ENCODE peak calls at places on chromosomes 16 and 17, in six cellular contexts. Q is upper lobe of right lung, E is A549, H is left lung, I is HFF-Myc, U is fibroblast of pulmonary artery. J is an unnamed sample.

GRCh38 chr17:61837175-61838051 is 25.9 kb downstream of the BRIP1 start:
- DNase-seq in U (peak), I (peak), H (peak), Q (no peak), E (peak), J (peak)

GRCh38 chr16:6684076-6684673 is 648.5 kb upstream of the RBFOX1 start:
- DNase-seq in E (peak), U (peak), I (no peak), H (no peak), Q (no peak), J (no peak)

GRCh38 chr16:28192811-28193529 is 18.8 kb downstream of the XPO6 start:
- DNase-seq in E (no peak), H (no peak), U (no peak), I (no peak), Q (peak), J (no peak)

GRCh38 chr17:39601010-39601597 is 6.6 kb downstream of the NEUROD2 start:
- DNase-seq in H (no peak), I (no peak), U (no peak), Q (no peak), E (no peak), J (no peak)

GRCh38 chr17:34126965-34127364 is 128.1 kb upstream of the CCL2 start:
- DNase-seq in Q (no peak), I (no peak), E (no peak), U (no peak), H (no peak), J (no peak)

GRCh38 chr16:53043462-53043861 is 9.2 kb downstream of the CHD9NB start:
- DNase-seq in I (no peak), E (no peak), Q (no peak), U (no peak), H (no peak), J (no peak)

GRCh38 chr16:2205104-2205966 is at the start of gene MLST8:
- DNase-seq in H (peak), Q (peak), U (peak), E (peak), I (peak), J (peak)

GRCh38 chr17:48351916-48352332 is 78.1 kb downstream of the SKAP1 start:
- DNase-seq in U (peak), E (peak), Q (no peak), H (no peak), I (peak), J (peak)

GRCh38 chr17:61989509-61989908 is 61.7 kb upstream of the INTS2 start:
- DNase-seq in E (no peak), I (no peak), U (no peak), H (no peak), Q (no peak), J (no peak)

GRCh38 chr16:81005644-81006471 is 827 bp downstream of the CMC2 start:
- DNase-seq in I (no peak), U (peak), H (no peak), Q (no peak), E (peak), J (no peak)

GRCh38 chr17:36645358-36645757 is 44.0 kb downstream of the MRM1 start:
- DNase-seq in I (no peak), H (no peak), Q (no peak), E (no peak), U (no peak), J (no peak)

GRCh38 chr17:73760186-73760758 is 116.0 kb upstream of the SDK2 start:
- DNase-seq in H (no peak), I (no peak), Q (no peak), U (no peak), E (no peak), J (no peak)

GRCh38 chr17:66399441-66399840 is 97.0 kb downstream of the PRKCA start:
- DNase-seq in I (no peak), U (no peak), E (no peak), Q (no peak), H (no peak), J (no peak)

GRCh38 chr16:19691161-19691850 is 26.7 kb downstream of the KNOP1 start:
- DNase-seq in U (no peak), H (no peak), E (no peak), Q (no peak), I (no peak), J (no peak)

GRCh38 chr16:86118467-86119307 is 219.7 kb downstream of the IRF8 start:
- DNase-seq in Q (no peak), U (no peak), I (no peak), H (no peak), E (no peak), J (no peak)

GRCh38 chr16:85616608-85617311 is 3.6 kb downstream of the GSE1 start:
- DNase-seq in I (no peak), H (peak), U (no peak), E (no peak), Q (peak), J (no peak)

GRCh38 chr17:67168485-67168884 is 76.5 kb downstream of the HELZ start:
- DNase-seq in E (no peak), U (no peak), H (no peak), I (no peak), Q (no peak), J (no peak)

GRCh38 chr16:2149630-2150417 is 1.4 kb downstream of the RAB26 start:
- DNase-seq in U (no peak), Q (no peak), H (no peak), I (no peak), E (peak), J (no peak)

GRCh38 chr17:49575524-49576120 is at the start of gene NXPH3:
- DNase-seq in E (peak), Q (peak), I (no peak), H (peak), U (peak), J (no peak)
- TF ChIP-seq CTCF in E (peak), Q (peak), I (no peak), H (peak), U (no peak), J (peak)

GRCh38 chr16:65991149-65991701 is 375.3 kb upstream of the CDH5 start:
- DNase-seq in E (no peak), U (no peak), I (no peak), H (no peak), Q (no peak), J (no peak)
- TF ChIP-seq CTCF in E (no peak), U (no peak), I (no peak), H (no peak), Q (no peak), J (no peak)

GRCh38 chr17:51585514-51586104 is 325.3 kb downstream of the UTP18 start:
- DNase-seq in Q (no peak), E (peak), U (no peak), H (no peak), I (no peak), J (no peak)
- TF ChIP-seq CTCF in Q (no peak), E (peak), U (no peak), H (no peak), I (no peak), J (no peak)

DNA sequence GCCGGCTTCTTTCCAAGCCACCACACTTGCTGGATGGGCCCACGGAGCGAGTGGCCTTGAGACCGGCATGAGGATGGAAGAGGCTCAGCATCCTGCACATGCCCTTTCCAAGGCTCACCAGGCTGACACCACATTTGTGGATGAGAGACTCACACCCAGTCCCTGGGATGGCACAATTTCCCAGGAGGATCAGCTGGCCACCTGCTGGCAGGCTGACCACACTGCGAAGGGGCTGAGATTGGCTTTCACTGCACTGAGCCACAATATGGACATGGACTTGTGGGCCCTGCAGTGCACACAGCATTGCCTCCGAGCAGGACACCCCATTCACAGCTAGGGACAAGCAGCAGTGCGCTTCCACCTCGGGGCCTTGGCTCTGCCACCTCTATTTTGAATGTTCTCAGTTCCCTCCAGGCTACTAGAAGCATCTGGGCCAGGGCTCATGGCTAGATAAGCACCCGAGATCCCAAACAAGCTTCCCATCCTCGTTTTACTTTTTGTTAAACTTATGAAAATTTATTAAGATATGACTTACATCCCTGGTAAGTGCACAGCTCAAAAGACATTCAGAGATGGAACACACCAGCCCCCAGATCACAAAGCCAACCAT is 25.3 kb upstream of the KSR1 start:
- DNase-seq in Q (peak), H (peak), I (peak), U (peak), E (peak), J (peak)
- TF ChIP-seq CTCF in Q (peak), H (peak), I (peak), U (peak), E (peak), J (peak)

GRCh38 chr16:50627419-50627818 is 53.7 kb downstream of the SNX20 start:
- DNase-seq in Q (no peak), I (no peak), E (no peak), U (peak), H (no peak), J (no peak)

GRCh38 chr16:50625374-50625773 is 55.7 kb downstream of the SNX20 start:
- DNase-seq in U (no peak), I (no peak), E (no peak), H (no peak), Q (no peak), J (no peak)

GRCh38 chr16:50628156-50628802 is 52.8 kb downstream of the SNX20 start:
- DNase-seq in I (no peak), Q (no peak), U (no peak), E (no peak), H (no peak), J (no peak)

GRCh38 chr16:50624449-50624782 is 56.7 kb downstream of the SNX20 start:
- DNase-seq in E (no peak), I (no peak), H (no peak), U (no peak), Q (no peak), J (no peak)

DNA sequence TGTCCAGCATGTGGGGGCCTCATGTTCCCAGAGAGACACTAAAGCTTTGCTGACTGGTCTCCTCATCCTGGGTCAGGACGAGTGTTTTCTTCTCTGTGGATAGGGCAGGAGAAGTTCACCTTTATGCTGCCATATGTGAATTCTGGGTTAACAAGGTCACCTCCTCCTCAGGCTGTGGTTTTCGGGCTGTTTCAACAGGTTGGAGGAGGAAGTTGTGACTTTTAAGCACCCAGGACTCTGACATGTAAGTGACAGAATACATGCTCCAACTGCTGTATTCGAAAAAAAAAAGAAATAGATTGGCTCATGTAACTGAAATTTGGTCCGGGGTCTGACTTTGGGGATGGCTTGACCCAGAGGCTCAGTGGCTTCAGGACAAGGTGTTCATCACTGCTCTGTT is 54.2 kb downstream of the SNX20 start:
- DNase-seq in Q (no peak), E (no peak), H (no peak), U (no peak), I (no peak), J (no peak)
- TF ChIP-seq CTCF in Q (no peak), E (no peak), H (no peak), U (no peak), I (no peak), J (no peak)